ENCODE peak calls at places on chromosomes 5 and 9, in nine cellular contexts. One of them, this sample, is unnamed.

GRCh38 chr9:106920701-106921283 is 57.8 kb downstream of the ZNF462 start:
- DNase-seq in DMS53: no peak
- DNase-seq in posterior cingulate gyrus: no peak
- DNase-seq in Right ventricle myocardium inferior: peak
- DNase-seq in astrocyte of the spinal cord: peak
- DNase-seq in RPMI8226: no peak
- DNase-seq in neural progenitor cell: peak
- DNase-seq in GM03348: peak
- DNase-seq in GOT3: no peak
- DNase-seq in this sample: peak

GRCh38 chr5:31270396-31270795 is 76.9 kb downstream of the CDH6 start:
- DNase-seq in posterior cingulate gyrus: no peak
- DNase-seq in neural progenitor cell: peak
- DNase-seq in RPMI8226: peak
- DNase-seq in astrocyte of the spinal cord: peak
- DNase-seq in GM03348: peak
- DNase-seq in GOT3: no peak
- DNase-seq in Right ventricle myocardium inferior: no peak
- DNase-seq in DMS53: peak
- DNase-seq in this sample: peak

GRCh38 chr5:140042551-140043507 is at the start of gene NRG2:
- DNase-seq in posterior cingulate gyrus: peak
- DNase-seq in GM03348: peak
- DNase-seq in DMS53: peak
- DNase-seq in neural progenitor cell: peak
- DNase-seq in RPMI8226: peak
- DNase-seq in GOT3: peak
- DNase-seq in astrocyte of the spinal cord: peak
- DNase-seq in Right ventricle myocardium inferior: peak
- DNase-seq in this sample: peak

GRCh38 chr5:58314356-58315045 is 145.4 kb downstream of the PLK2 start:
- DNase-seq in GM03348: no peak
- DNase-seq in astrocyte of the spinal cord: no peak
- DNase-seq in Right ventricle myocardium inferior: no peak
- DNase-seq in neural progenitor cell: no peak
- DNase-seq in posterior cingulate gyrus: no peak
- DNase-seq in DMS53: peak
- DNase-seq in RPMI8226: no peak
- DNase-seq in GOT3: no peak
- DNase-seq in this sample: peak

GRCh38 chr9:112705773-112706427 is 12.0 kb downstream of the INIP start:
- DNase-seq in GM03348: peak
- DNase-seq in DMS53: peak
- DNase-seq in posterior cingulate gyrus: peak
- DNase-seq in Right ventricle myocardium inferior: no peak
- DNase-seq in RPMI8226: no peak
- DNase-seq in neural progenitor cell: peak
- DNase-seq in GOT3: no peak
- DNase-seq in astrocyte of the spinal cord: peak
- DNase-seq in this sample: peak

GRCh38 chr9:89154651-89155336 is 23.8 kb downstream of the SHC3 start:
- DNase-seq in GOT3: no peak
- DNase-seq in RPMI8226: no peak
- DNase-seq in DMS53: no peak
- DNase-seq in GM03348: peak
- DNase-seq in astrocyte of the spinal cord: peak
- DNase-seq in posterior cingulate gyrus: no peak
- DNase-seq in neural progenitor cell: no peak
- DNase-seq in Right ventricle myocardium inferior: no peak
- DNase-seq in this sample: no peak

GRCh38 chr9:71756753-71757152 is 11.6 kb downstream of the CEMIP2 start:
- DNase-seq in GM03348: no peak
- DNase-seq in astrocyte of the spinal cord: no peak
- DNase-seq in neural progenitor cell: peak
- DNase-seq in Right ventricle myocardium inferior: no peak
- DNase-seq in GOT3: no peak
- DNase-seq in DMS53: peak
- DNase-seq in RPMI8226: no peak
- DNase-seq in posterior cingulate gyrus: no peak
- DNase-seq in this sample: no peak

GRCh38 chr9:114086607-114087006 is 8.5 kb upstream of the AMBP start:
- DNase-seq in GM03348: no peak
- DNase-seq in RPMI8226: no peak
- DNase-seq in DMS53: no peak
- DNase-seq in GOT3: no peak
- DNase-seq in posterior cingulate gyrus: no peak
- DNase-seq in Right ventricle myocardium inferior: no peak
- DNase-seq in neural progenitor cell: no peak
- DNase-seq in astrocyte of the spinal cord: no peak
- DNase-seq in this sample: no peak

GRCh38 chr5:171693397-171693796 is 92.2 kb upstream of the SMIM23 start:
- DNase-seq in Right ventricle myocardium inferior: no peak
- DNase-seq in neural progenitor cell: peak
- DNase-seq in RPMI8226: peak
- DNase-seq in GM03348: no peak
- DNase-seq in DMS53: peak
- DNase-seq in astrocyte of the spinal cord: no peak
- DNase-seq in posterior cingulate gyrus: no peak
- DNase-seq in GOT3: no peak
- DNase-seq in this sample: no peak

GRCh38 chr5:38783011-38783551 is 62.7 kb upstream of the OSMR start:
- DNase-seq in astrocyte of the spinal cord: peak
- DNase-seq in RPMI8226: no peak
- DNase-seq in GM03348: peak
- DNase-seq in neural progenitor cell: no peak
- DNase-seq in posterior cingulate gyrus: no peak
- DNase-seq in GOT3: peak
- DNase-seq in Right ventricle myocardium inferior: no peak
- DNase-seq in DMS53: peak
- DNase-seq in this sample: peak

GRCh38 chr5:169548315-169548714 is 35.3 kb upstream of the SPDL1 start:
- DNase-seq in RPMI8226: no peak
- DNase-seq in Right ventricle myocardium inferior: no peak
- DNase-seq in DMS53: peak
- DNase-seq in neural progenitor cell: peak
- DNase-seq in GM03348: peak
- DNase-seq in astrocyte of the spinal cord: peak
- DNase-seq in GOT3: no peak
- DNase-seq in posterior cingulate gyrus: no peak
- DNase-seq in this sample: peak

GRCh38 chr9:14498824-14499223 is 184.9 kb upstream of the NFIB start:
- DNase-seq in RPMI8226: no peak
- DNase-seq in GM03348: no peak
- DNase-seq in GOT3: no peak
- DNase-seq in neural progenitor cell: no peak
- DNase-seq in astrocyte of the spinal cord: no peak
- DNase-seq in DMS53: no peak
- DNase-seq in Right ventricle myocardium inferior: no peak
- DNase-seq in posterior cingulate gyrus: no peak
- DNase-seq in this sample: no peak

GRCh38 chr9:30065888-30066287 is 2318.6 kb upstream of the ACO1 start:
- DNase-seq in neural progenitor cell: no peak
- DNase-seq in astrocyte of the spinal cord: no peak
- DNase-seq in GOT3: no peak
- DNase-seq in DMS53: peak
- DNase-seq in posterior cingulate gyrus: no peak
- DNase-seq in GM03348: no peak
- DNase-seq in Right ventricle myocardium inferior: no peak
- DNase-seq in RPMI8226: no peak
- DNase-seq in this sample: no peak

GRCh38 chr9:96515629-96516470 is 65.9 kb downstream of the HABP4 start:
- DNase-seq in RPMI8226: no peak
- DNase-seq in GM03348: peak
- DNase-seq in GOT3: no peak
- DNase-seq in astrocyte of the spinal cord: no peak
- DNase-seq in DMS53: no peak
- DNase-seq in Right ventricle myocardium inferior: no peak
- DNase-seq in posterior cingulate gyrus: no peak
- DNase-seq in neural progenitor cell: no peak
- DNase-seq in this sample: peak

GRCh38 chr9:95065224-95065623 is 252.3 kb downstream of the FANCC start:
- DNase-seq in RPMI8226: no peak
- DNase-seq in DMS53: peak
- DNase-seq in GOT3: no peak
- DNase-seq in Right ventricle myocardium inferior: no peak
- DNase-seq in astrocyte of the spinal cord: no peak
- DNase-seq in neural progenitor cell: no peak
- DNase-seq in posterior cingulate gyrus: no peak
- DNase-seq in GM03348: no peak
- DNase-seq in this sample: no peak

GRCh38 chr9:68507098-68507795 is 33.4 kb downstream of the TMEM252 start:
- DNase-seq in DMS53: peak
- DNase-seq in astrocyte of the spinal cord: peak
- DNase-seq in GOT3: no peak
- DNase-seq in Right ventricle myocardium inferior: no peak
- DNase-seq in posterior cingulate gyrus: no peak
- DNase-seq in neural progenitor cell: peak
- DNase-seq in RPMI8226: peak
- DNase-seq in GM03348: peak
- DNase-seq in this sample: peak

GRCh38 chr5:31935702-31936347 is 238.3 kb downstream of the GOLPH3 start:
- DNase-seq in Right ventricle myocardium inferior: no peak
- DNase-seq in neural progenitor cell: no peak
- DNase-seq in GM03348: peak
- DNase-seq in GOT3: no peak
- DNase-seq in RPMI8226: no peak
- DNase-seq in astrocyte of the spinal cord: no peak
- DNase-seq in DMS53: no peak
- DNase-seq in posterior cingulate gyrus: no peak
- DNase-seq in this sample: peak

GRCh38 chr9:6680797-6681146 is 35.2 kb upstream of the GLDC start:
- DNase-seq in DMS53: peak
- DNase-seq in Right ventricle myocardium inferior: peak
- DNase-seq in GOT3: no peak
- DNase-seq in GM03348: peak
- DNase-seq in astrocyte of the spinal cord: no peak
- DNase-seq in neural progenitor cell: peak
- DNase-seq in RPMI8226: peak
- DNase-seq in posterior cingulate gyrus: peak
- DNase-seq in this sample: peak

GRCh38 chr5:150489358-150490295 is 18.3 kb upstream of the NDST1 start:
- DNase-seq in neural progenitor cell: no peak
- DNase-seq in GM03348: no peak
- DNase-seq in GOT3: no peak
- DNase-seq in astrocyte of the spinal cord: no peak
- DNase-seq in RPMI8226: peak
- DNase-seq in DMS53: no peak
- DNase-seq in posterior cingulate gyrus: no peak
- DNase-seq in Right ventricle myocardium inferior: no peak
- DNase-seq in this sample: peak

GRCh38 chr5:151134228-151134627 is 23.4 kb downstream of the ANXA6 start:
- DNase-seq in Right ventricle myocardium inferior: no peak
- DNase-seq in GM03348: no peak
- DNase-seq in RPMI8226: no peak
- DNase-seq in DMS53: peak
- DNase-seq in posterior cingulate gyrus: no peak
- DNase-seq in neural progenitor cell: no peak
- DNase-seq in astrocyte of the spinal cord: no peak
- DNase-seq in GOT3: no peak
- DNase-seq in this sample: no peak

GRCh38 chr9:127970401-127971313 is 10.1 kb downstream of the EEIG1 start:
- DNase-seq in DMS53: peak
- DNase-seq in neural progenitor cell: peak
- DNase-seq in astrocyte of the spinal cord: no peak
- DNase-seq in GM03348: no peak
- DNase-seq in posterior cingulate gyrus: peak
- DNase-seq in GOT3: no peak
- DNase-seq in Right ventricle myocardium inferior: no peak
- DNase-seq in RPMI8226: peak
- DNase-seq in this sample: peak

GRCh38 chr5:158746979-158747378 is 352.7 kb downstream of the EBF1 start:
- DNase-seq in neural progenitor cell: no peak
- DNase-seq in DMS53: no peak
- DNase-seq in GOT3: no peak
- DNase-seq in GM03348: peak
- DNase-seq in RPMI8226: no peak
- DNase-seq in astrocyte of the spinal cord: no peak
- DNase-seq in Right ventricle myocardium inferior: no peak
- DNase-seq in posterior cingulate gyrus: no peak
- DNase-seq in this sample: no peak

GRCh38 chr5:123717139-123717538 is 205.2 kb downstream of the CSNK1G3 start:
- DNase-seq in GM03348: no peak
- DNase-seq in posterior cingulate gyrus: no peak
- DNase-seq in Right ventricle myocardium inferior: no peak
- DNase-seq in DMS53: no peak
- DNase-seq in astrocyte of the spinal cord: peak
- DNase-seq in GOT3: no peak
- DNase-seq in RPMI8226: no peak
- DNase-seq in neural progenitor cell: no peak
- DNase-seq in this sample: no peak

GRCh38 chr9:68738346-68738745 is 33.3 kb downstream of the PIP5K1B start:
- DNase-seq in GOT3: no peak
- DNase-seq in posterior cingulate gyrus: no peak
- DNase-seq in astrocyte of the spinal cord: no peak
- DNase-seq in Right ventricle myocardium inferior: no peak
- DNase-seq in DMS53: no peak
- DNase-seq in RPMI8226: no peak
- DNase-seq in GM03348: no peak
- DNase-seq in neural progenitor cell: no peak
- DNase-seq in this sample: no peak

GRCh38 chr5:111144352-111144930 is 52.3 kb downstream of the WDR36 start:
- DNase-seq in RPMI8226: no peak
- DNase-seq in GOT3: no peak
- DNase-seq in Right ventricle myocardium inferior: no peak
- DNase-seq in astrocyte of the spinal cord: peak
- DNase-seq in neural progenitor cell: no peak
- DNase-seq in GM03348: peak
- DNase-seq in DMS53: no peak
- DNase-seq in posterior cingulate gyrus: no peak
- DNase-seq in this sample: no peak

GRCh38 chr5:124871299-124871698 is 124.9 kb upstream of the ZNF608 start:
- DNase-seq in RPMI8226: no peak
- DNase-seq in astrocyte of the spinal cord: peak
- DNase-seq in GOT3: no peak
- DNase-seq in posterior cingulate gyrus: no peak
- DNase-seq in Right ventricle myocardium inferior: no peak
- DNase-seq in neural progenitor cell: no peak
- DNase-seq in GM03348: no peak
- DNase-seq in DMS53: no peak
- DNase-seq in this sample: peak

GRCh38 chr9:121285835-121286687 is 18.1 kb downstream of the GSN start:
- DNase-seq in neural progenitor cell: peak
- DNase-seq in astrocyte of the spinal cord: peak
- DNase-seq in Right ventricle myocardium inferior: peak
- DNase-seq in GOT3: no peak
- DNase-seq in RPMI8226: no peak
- DNase-seq in posterior cingulate gyrus: peak
- DNase-seq in GM03348: peak
- DNase-seq in DMS53: peak
- DNase-seq in this sample: peak

GRCh38 chr5:44546283-44546682 is 157.1 kb upstream of the FGF10 start:
- DNase-seq in neural progenitor cell: no peak
- DNase-seq in DMS53: no peak
- DNase-seq in RPMI8226: no peak
- DNase-seq in astrocyte of the spinal cord: peak
- DNase-seq in GOT3: no peak
- DNase-seq in GM03348: peak
- DNase-seq in Right ventricle myocardium inferior: no peak
- DNase-seq in posterior cingulate gyrus: no peak
- DNase-seq in this sample: no peak

GRCh38 chr5:60842859-60843692 is 993 bp downstream of the ELOVL7 start:
- DNase-seq in neural progenitor cell: peak
- DNase-seq in RPMI8226: peak
- DNase-seq in GOT3: no peak
- DNase-seq in DMS53: peak
- DNase-seq in posterior cingulate gyrus: peak
- DNase-seq in astrocyte of the spinal cord: peak
- DNase-seq in Right ventricle myocardium inferior: no peak
- DNase-seq in GM03348: peak
- DNase-seq in this sample: peak

GRCh38 chr5:148491015-148491792 is 107.4 kb downstream of the FBXO38 start:
- DNase-seq in Right ventricle myocardium inferior: no peak
- DNase-seq in GOT3: no peak
- DNase-seq in neural progenitor cell: no peak
- DNase-seq in GM03348: no peak
- DNase-seq in DMS53: no peak
- DNase-seq in posterior cingulate gyrus: no peak
- DNase-seq in astrocyte of the spinal cord: no peak
- DNase-seq in RPMI8226: no peak
- DNase-seq in this sample: no peak

GRCh38 chr9:15403155-15403554 is 19.5 kb upstream of the SNAPC3 start:
- DNase-seq in posterior cingulate gyrus: no peak
- DNase-seq in RPMI8226: peak
- DNase-seq in Right ventricle myocardium inferior: no peak
- DNase-seq in DMS53: peak
- DNase-seq in neural progenitor cell: peak
- DNase-seq in GOT3: no peak
- DNase-seq in GM03348: no peak
- DNase-seq in astrocyte of the spinal cord: no peak
- DNase-seq in this sample: peak

This sample was measured in NCI-H69.